ENCODE peak calls at places on chromosomes 11 and 22, in ten cellular contexts. I, Z, K, G, Y, S, W, F, E and X are unnamed samples. For H3K27me3 and H3K4me1, the result is how much of the 10 kb centered on the place peaks cover.

GRCh38 chr11:19595840-19596751 is 116.5 kb upstream of the NAV2 start:
- DNase-seq in I (peak), Z (peak), K (peak), G (no peak), Y (peak), S (peak), W (peak), F (no peak), E (no peak), X (peak)

GRCh38 chr11:112805658-112806057 is 155.6 kb upstream of the NCAM1 start:
- DNase-seq in I (no peak), Z (no peak), K (no peak), G (no peak), Y (peak), S (no peak), W (peak), F (no peak), E (no peak), X (no peak)

GRCh38 chr22:20647586-20648305 is 126.2 kb upstream of the SERPIND1 start:
- DNase-seq in I (no peak), Z (no peak), K (no peak), G (no peak), Y (no peak), S (no peak), W (no peak), F (no peak), E (no peak), X (no peak)

GRCh38 chr11:28086569-28086968 is 21.4 kb downstream of the KIF18A start:
- DNase-seq in I (no peak), Z (no peak), K (peak), G (no peak), Y (no peak), S (peak), W (no peak), F (no peak), E (no peak), X (no peak)

GRCh38 chr11:125105921-125106320 is 5.5 kb downstream of the TMEM218 start:
- DNase-seq in I (no peak), Z (no peak), K (no peak), G (no peak), Y (no peak), S (peak), W (no peak), F (no peak), E (no peak), X (no peak)

GRCh38 chr11:9577551-9577950 is 4.1 kb downstream of the WEE1 start:
- DNase-seq in I (no peak), Z (no peak), K (no peak), G (no peak), Y (no peak), S (peak), W (no peak), F (no peak), E (peak), X (no peak)

GRCh38 chr22:44102121-44102520 is 78.0 kb downstream of the PARVB start:
- DNase-seq in I (no peak), Z (peak), K (no peak), G (no peak), Y (no peak), S (no peak), W (no peak), F (no peak), E (no peak), X (no peak)

GRCh38 chr11:105371311-105371710 is 231.7 kb upstream of the CARD18 start:
- DNase-seq in I (no peak), Z (no peak), K (no peak), G (no peak), Y (no peak), S (peak), W (no peak), F (no peak), E (no peak), X (no peak)

GRCh38 chr11:15955595-15955994 is 400.8 kb downstream of the SOX6 start:
- DNase-seq in I (no peak), Z (no peak), K (no peak), G (no peak), Y (no peak), S (peak), W (no peak), F (no peak), E (no peak), X (no peak)

GRCh38 chr11:116853461-116854073 is 16.1 kb upstream of the APOA1 start:
- DNase-seq in I (no peak), Z (peak), K (peak), G (no peak), Y (no peak), S (peak), W (no peak), F (no peak), E (peak), X (peak)

DNA sequence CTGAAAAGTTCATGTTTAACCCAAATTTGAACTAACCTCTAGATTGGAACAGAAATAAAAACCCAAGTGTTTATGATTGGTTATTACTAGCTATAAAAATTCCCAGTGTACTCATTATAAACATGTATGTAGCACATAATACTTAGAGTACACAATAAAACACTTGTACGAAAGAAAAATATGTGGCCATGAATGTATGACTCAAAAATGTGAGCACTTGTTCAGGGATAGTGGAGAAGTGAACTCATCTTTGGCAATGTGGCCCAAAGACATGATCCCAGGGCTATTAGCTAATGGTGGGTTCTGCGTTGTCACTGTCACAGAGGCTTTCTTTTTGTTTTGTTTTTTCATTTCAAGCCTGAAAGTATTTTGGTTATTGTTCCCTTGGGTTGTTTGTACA is 72.0 kb downstream of the PPFIBP2 start:
- DNase-seq in I (no peak), Z (no peak), K (peak), G (no peak), Y (no peak), S (peak), W (no peak), F (no peak), E (no peak), X (no peak)
- H3K27ac ChIP-seq in I (no peak), Z (no peak), K (no peak), G (no peak), Y (no peak), S (no peak), W (no peak), F (no peak), E (no peak), X (no peak)

GRCh38 chr22:19526702-19527111 is 2.5 kb upstream of the CLDN5 start:
- DNase-seq in I (no peak), Z (peak), K (no peak), G (peak), Y (no peak), S (no peak), W (no peak), F (no peak), E (no peak), X (no peak)

GRCh38 chr22:19525116-19525660 is 978 bp upstream of the CLDN5 start:
- DNase-seq in I (no peak), Z (no peak), K (no peak), G (no peak), Y (peak), S (no peak), W (peak), F (no peak), E (no peak), X (peak)

GRCh38 chr22:19525666-19526065 is 1.5 kb upstream of the CLDN5 start:
- DNase-seq in I (no peak), Z (peak), K (no peak), G (peak), Y (no peak), S (no peak), W (no peak), F (no peak), E (no peak), X (no peak)

GRCh38 chr22:19527321-19527721 is 3.1 kb upstream of the CLDN5 start:
- DNase-seq in I (no peak), Z (peak), K (no peak), G (peak), Y (no peak), S (peak), W (peak), F (no peak), E (no peak), X (no peak)

DNA sequence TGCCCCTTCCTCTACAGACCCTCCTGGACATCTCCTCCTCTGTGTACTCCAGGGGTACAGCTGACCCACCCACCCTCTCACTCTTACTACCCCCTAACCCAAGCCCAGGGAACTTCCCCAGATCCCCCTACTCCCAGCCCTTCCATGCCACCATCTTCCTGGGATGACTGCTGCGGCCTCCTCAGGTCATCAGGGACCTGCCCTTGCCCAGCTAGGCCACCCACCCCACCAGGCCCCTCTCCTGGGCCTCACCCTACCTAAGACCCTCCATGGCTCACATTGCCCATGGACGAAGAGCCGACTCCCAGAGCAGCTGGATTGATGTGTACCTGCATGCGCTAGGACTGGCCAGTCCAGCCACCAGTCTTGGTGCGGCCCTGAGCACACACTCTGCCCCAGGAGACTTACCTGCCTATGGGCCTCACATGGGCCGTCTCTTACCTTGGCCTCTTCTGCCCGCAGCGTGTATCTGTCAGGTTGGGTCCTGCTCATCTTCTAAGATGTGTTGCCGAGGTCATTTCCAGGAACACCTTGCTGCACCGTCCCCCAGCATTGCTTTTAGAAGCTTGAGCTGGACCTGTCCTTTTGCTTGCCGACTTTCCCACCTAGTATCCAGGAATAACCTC is 2.0 kb upstream of the CLDN5 start:
- DNase-seq in I (no peak), Z (peak), K (no peak), G (peak), Y (no peak), S (no peak), W (no peak), F (no peak), E (no peak), X (no peak)
- H3K27me3 ChIP-seq in I (under half), Z (under half), K (under half), G (half or more), Y (under half), S (half or more), W (under half), F (half or more), E (under half), X (under half)

GRCh38 chr11:67276821-67277230 is 10.6 kb downstream of the GRK2 start:
- DNase-seq in I (peak), Z (peak), K (no peak), G (peak), Y (no peak), S (no peak), W (peak), F (peak), E (no peak), X (peak)
- H3K4me1 ChIP-seq in I (half or more), Z (under half), K (under half), G (under half), Y (half or more), S (under half), W (half or more), F (half or more), E (half or more), X (half or more)

GRCh38 chr11:61834278-61835004 is 6.3 kb downstream of the FADS2 start:
- DNase-seq in I (peak), Z (peak), K (peak), G (peak), Y (peak), S (peak), W (peak), F (no peak), E (peak), X (no peak)

GRCh38 chr11:61837411-61838005 is 9.4 kb downstream of the FADS2 start:
- DNase-seq in I (no peak), Z (no peak), K (no peak), G (peak), Y (no peak), S (no peak), W (no peak), F (no peak), E (no peak), X (no peak)

GRCh38 chr11:61835663-61836024 is 7.5 kb downstream of the FADS2 start:
- DNase-seq in I (no peak), Z (no peak), K (no peak), G (no peak), Y (no peak), S (no peak), W (no peak), F (no peak), E (no peak), X (no peak)

GRCh38 chr11:61833926-61834277 is 5.8 kb downstream of the FADS2 start:
- DNase-seq in I (no peak), Z (no peak), K (no peak), G (peak), Y (no peak), S (no peak), W (no peak), F (no peak), E (no peak), X (no peak)

GRCh38 chr11:61836193-61836592 is 8.1 kb downstream of the FADS2 start:
- DNase-seq in I (no peak), Z (no peak), K (no peak), G (no peak), Y (no peak), S (no peak), W (no peak), F (no peak), E (no peak), X (no peak)
- H3K27ac ChIP-seq in I (no peak), Z (no peak), K (no peak), G (no peak), Y (peak), S (no peak), W (no peak), F (peak), E (no peak), X (no peak)

DNA sequence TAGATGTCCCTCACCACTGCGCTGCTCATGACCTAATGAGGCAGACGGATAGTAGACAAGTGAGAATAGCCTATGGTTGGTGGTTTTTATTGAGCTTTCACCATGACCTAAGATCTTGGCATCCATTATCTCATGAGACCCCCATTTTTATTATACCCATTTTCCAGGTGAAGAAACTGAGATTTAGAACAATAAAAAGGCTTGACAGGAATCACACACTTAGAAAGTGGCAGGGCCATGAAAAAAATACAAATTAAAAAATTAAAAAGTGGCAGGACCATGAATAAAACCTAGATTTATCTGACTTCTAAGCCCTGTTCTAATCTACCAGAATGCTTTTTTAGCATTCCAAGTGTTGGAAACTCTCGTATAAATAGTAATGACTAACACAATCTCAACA is 1.1 kb downstream of the LRRC55 start:
- DNase-seq in I (no peak), Z (no peak), K (no peak), G (no peak), Y (no peak), S (no peak), W (no peak), F (no peak), E (no peak), X (no peak)
- H3K27me3 ChIP-seq in I (under half), Z (under half), K (under half), G (under half), Y (under half), S (under half), W (under half), F (under half), E (under half), X (under half)

GRCh38 chr11:69004411-69005182 is 8.4 kb downstream of the MRGPRF start:
- DNase-seq in I (no peak), Z (peak), K (no peak), G (peak), Y (no peak), S (no peak), W (no peak), F (no peak), E (no peak), X (peak)

GRCh38 chr11:69005631-69006368 is 7.2 kb downstream of the MRGPRF start:
- DNase-seq in I (no peak), Z (peak), K (no peak), G (peak), Y (no peak), S (no peak), W (no peak), F (no peak), E (no peak), X (peak)

GRCh38 chr11:69003866-69004311 is 9.2 kb downstream of the MRGPRF start:
- DNase-seq in I (no peak), Z (peak), K (no peak), G (peak), Y (no peak), S (no peak), W (no peak), F (no peak), E (no peak), X (peak)

GRCh38 chr11:69006816-69007215 is 6.2 kb downstream of the MRGPRF start:
- DNase-seq in I (no peak), Z (peak), K (no peak), G (peak), Y (no peak), S (no peak), W (no peak), F (no peak), E (no peak), X (no peak)

DNA sequence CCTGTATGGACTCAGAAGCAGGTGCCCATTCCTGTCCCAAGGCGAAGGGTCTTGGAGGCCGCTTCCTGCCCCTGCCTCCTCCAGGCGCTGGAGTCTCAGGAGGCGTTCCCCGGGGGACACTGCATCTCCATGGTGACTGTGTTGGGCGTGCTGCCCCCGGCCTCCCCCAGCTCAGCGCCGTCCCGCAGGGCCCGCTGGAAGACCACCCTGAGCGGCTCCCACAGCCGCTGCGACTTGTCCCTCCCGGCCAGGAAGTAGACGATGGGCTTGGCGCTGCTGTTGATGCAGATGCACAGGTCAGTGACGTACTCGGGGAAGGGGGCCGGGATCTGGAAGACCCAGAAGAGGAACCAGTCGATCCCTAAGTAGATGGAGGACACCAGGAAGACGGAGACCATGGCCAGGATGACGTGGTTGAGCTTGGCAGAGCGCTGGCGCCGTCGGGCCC is 7.8 kb downstream of the MRGPRF start:
- DNase-seq in I (no peak), Z (peak), K (no peak), G (peak), Y (no peak), S (no peak), W (no peak), F (no peak), E (no peak), X (no peak)
- H3K4me1 ChIP-seq in I (under half), Z (under half), K (under half), G (under half), Y (under half), S (under half), W (under half), F (under half), E (under half), X (half or more)

GRCh38 chr11:6411594-6412031 is 7.3 kb downstream of the APBB1 start:
- DNase-seq in I (no peak), Z (no peak), K (no peak), G (no peak), Y (no peak), S (no peak), W (no peak), F (no peak), E (no peak), X (no peak)
- H3K27ac ChIP-seq in I (no peak), Z (no peak), K (no peak), G (no peak), Y (no peak), S (no peak), W (no peak), F (no peak), E (no peak), X (no peak)